ENCODE peak calls at places on chromosomes 13 and 19, in eight cellular contexts. S, F, D, O, X, C, J and U are unnamed samples.

GRCh38 chr19:49210108-49210900 is 52.7 kb downstream of the TRPM4 start:
- DNase-seq in S (no peak), C (no peak), J (no peak), D (peak), F (peak), O (no peak), X (peak), U (no peak)

GRCh38 chr13:110605132-110605531 is 10.2 kb upstream of the NAXD start:
- DNase-seq in O (no peak), S (no peak), J (no peak), X (no peak), F (no peak), C (no peak), D (no peak), U (no peak)

GRCh38 chr13:61728468-61728867 is 312.8 kb upstream of the PCDH20 start:
- DNase-seq in O (no peak), D (no peak), X (no peak), F (peak), J (no peak), S (no peak), C (no peak), U (peak)

GRCh38 chr13:52455677-52456041 is 381 bp downstream of the CKAP2 start:
- DNase-seq in O (peak), C (peak), F (peak), D (peak), J (no peak), X (peak), S (peak), U (peak)

GRCh38 chr13:47241446-47241845 is 344.6 kb upstream of the HTR2A start:
- DNase-seq in O (no peak), F (no peak), X (no peak), J (no peak), C (no peak), D (no peak), S (no peak), U (no peak)

GRCh38 chr19:3785938-3786824 is at the start of gene MATK:
- DNase-seq in D (peak), F (no peak), J (no peak), S (no peak), C (no peak), O (no peak), X (no peak), U (no peak)

GRCh38 chr19:47186337-47187022 is 44.5 kb downstream of the BBC3 start:
- DNase-seq in D (peak), O (no peak), F (no peak), X (no peak), S (no peak), J (no peak), C (no peak), U (no peak)

GRCh38 chr19:46728693-46729339 is 11.9 kb upstream of the PRKD2 start:
- DNase-seq in D (peak), X (peak), S (peak), F (peak), J (no peak), O (peak), C (peak), U (no peak)

GRCh38 chr13:37306778-37307544 is 201.5 kb upstream of the CSNK1A1L start:
- DNase-seq in X (no peak), S (no peak), F (peak), O (no peak), J (peak), C (no peak), D (no peak), U (peak)

GRCh38 chr13:99140831-99141230 is 59.8 kb upstream of the UBAC2 start:
- DNase-seq in S (no peak), X (no peak), D (no peak), C (no peak), F (no peak), O (no peak), J (no peak), U (no peak)

GRCh38 chr13:20303636-20304035 is 71.5 kb upstream of the GJB6 start:
- DNase-seq in S (no peak), O (no peak), D (no peak), X (no peak), F (no peak), J (peak), C (no peak), U (peak)

GRCh38 chr19:10193666-10194499 is 870 bp downstream of the DNMT1 start:
- DNase-seq in C (no peak), X (peak), D (no peak), J (no peak), S (peak), F (peak), O (no peak), U (no peak)

GRCh38 chr13:73133536-73133935 is 74.7 kb downstream of the KLF5 start:
- DNase-seq in O (no peak), D (no peak), F (peak), S (no peak), X (no peak), J (no peak), C (no peak), U (no peak)

GRCh38 chr13:65605386-65605785 is 1624.8 kb downstream of the PCDH9 start:
- DNase-seq in J (no peak), S (no peak), D (no peak), X (no peak), F (peak), O (no peak), C (no peak), U (no peak)

GRCh38 chr13:53060840-53061485 is 32.4 kb downstream of the OLFM4 start:
- DNase-seq in J (no peak), D (no peak), X (no peak), C (no peak), O (no peak), F (no peak), S (no peak), U (no peak)

GRCh38 chr19:4327252-4327876 is 11.3 kb downstream of the STAP2 start:
- DNase-seq in S (peak), C (peak), X (peak), D (peak), O (peak), J (no peak), F (peak), U (no peak)

GRCh38 chr19:53365134-53365898 is at the start of gene ZNF525:
- DNase-seq in J (no peak), F (peak), S (peak), C (peak), X (peak), D (peak), O (peak), U (peak)

GRCh38 chr13:31815361-31816144 is 76.2 kb downstream of the RXFP2 start:
- DNase-seq in S (no peak), D (no peak), O (no peak), C (no peak), J (no peak), X (no peak), F (no peak), U (no peak)

GRCh38 chr19:33366917-33367316 is 6.6 kb upstream of the CEBPG start:
- DNase-seq in C (no peak), J (no peak), X (no peak), S (no peak), F (no peak), D (no peak), O (no peak), U (no peak)

GRCh38 chr13:60583911-60584753 is 187.1 kb downstream of the TDRD3 start:
- DNase-seq in C (no peak), D (no peak), O (no peak), F (peak), J (peak), S (peak), X (no peak), U (peak)

GRCh38 chr13:31225998-31226675 is 26.4 kb downstream of the B3GLCT start:
- DNase-seq in S (no peak), D (no peak), C (no peak), O (no peak), X (no peak), J (no peak), F (no peak), U (no peak)

GRCh38 chr13:93758575-93758974 is 532.0 kb downstream of the GPC6 start:
- DNase-seq in O (no peak), J (no peak), D (no peak), F (peak), X (no peak), C (no peak), S (no peak), U (no peak)

GRCh38 chr19:46717034-46717715 is at the start of gene PRKD2:
- DNase-seq in F (peak), S (peak), D (peak), J (no peak), X (peak), C (peak), O (peak), U (peak)

DNA sequence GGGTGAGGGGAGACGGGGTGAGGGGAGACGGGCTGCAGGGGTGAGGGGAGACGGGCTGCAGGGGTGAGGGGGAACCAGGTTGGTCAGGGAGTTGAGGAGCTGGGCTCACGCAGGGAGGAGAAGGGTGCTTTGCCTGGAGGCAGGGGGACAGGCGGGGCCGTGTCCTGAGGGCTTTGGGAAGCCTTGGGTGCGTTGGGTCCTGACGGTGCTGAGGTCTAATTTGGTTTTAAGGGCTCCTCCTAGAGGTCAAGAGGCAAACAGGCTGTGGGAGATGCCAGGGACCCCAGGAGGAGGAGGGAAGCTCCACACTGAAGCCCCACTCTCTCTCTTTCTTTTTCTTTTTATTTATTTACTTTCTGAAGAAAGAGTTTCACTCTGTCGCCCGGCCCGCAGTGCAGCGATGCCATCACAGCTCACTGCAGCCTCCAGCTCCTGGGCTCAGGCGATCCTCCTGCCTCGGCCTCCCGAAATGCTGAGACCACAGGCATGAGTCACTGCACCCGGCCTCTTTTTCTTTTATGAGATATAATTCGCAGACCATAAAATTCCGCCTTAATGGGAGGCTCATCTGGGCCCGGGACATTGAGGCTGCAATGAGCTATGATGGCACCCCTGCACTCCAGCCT is 9.3 kb upstream of the MISP start:
- DNase-seq in C (no peak), F (no peak), D (no peak), O (no peak), J (no peak), X (no peak), S (no peak), U (no peak)
- TF ChIP-seq CTCF in C (no peak), F (no peak), D (no peak), O (no peak), J (no peak), X (no peak), S (no peak), U (peak)

DNA sequence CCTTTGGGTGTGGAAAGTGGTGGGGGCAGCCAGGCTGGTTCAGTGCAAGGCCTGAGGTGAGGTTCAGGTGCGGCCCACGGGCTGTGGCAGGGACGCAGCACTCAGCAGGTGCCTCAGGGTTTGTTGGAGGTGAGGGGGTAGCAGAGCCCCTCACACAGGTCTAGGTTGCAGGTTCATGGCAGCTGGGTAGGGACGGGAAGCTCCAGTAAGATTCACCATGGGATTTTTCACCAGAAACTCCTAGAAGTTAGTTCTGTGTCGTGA is 14.0 kb downstream of the MCF2L start:
- DNase-seq in X (no peak), S (no peak), J (no peak), F (no peak), O (no peak), D (no peak), C (no peak), U (no peak)
- H3K4me3 ChIP-seq in X (no peak), S (no peak), J (no peak), F (no peak), O (no peak), D (no peak), C (peak), U (no peak)

GRCh38 chr19:40601061-40601973 is at the start of gene LTBP4:
- DNase-seq in C (peak), X (peak), F (no peak), S (peak), O (peak), D (no peak), J (no peak), U (no peak)

GRCh38 chr19:40604647-40605200 is 3.6 kb downstream of the LTBP4 start:
- DNase-seq in C (no peak), J (no peak), D (no peak), X (peak), F (no peak), S (no peak), O (no peak), U (no peak)

GRCh38 chr19:40603071-40603718 is 2.0 kb downstream of the LTBP4 start:
- DNase-seq in J (no peak), F (no peak), C (no peak), X (no peak), O (no peak), S (no peak), D (no peak), U (no peak)

GRCh38 chr19:40605201-40605971 is 4.2 kb downstream of the LTBP4 start:
- DNase-seq in O (peak), D (peak), C (peak), J (no peak), S (peak), F (peak), X (peak), U (no peak)

GRCh38 chr19:40603719-40604646 is 2.8 kb downstream of the LTBP4 start:
- DNase-seq in F (peak), O (peak), C (peak), D (peak), J (no peak), X (peak), S (peak), U (peak)
- TF ChIP-seq CTCF in F (no peak), O (no peak), C (no peak), D (no peak), J (no peak), X (no peak), S (no peak), U (no peak)

DNA sequence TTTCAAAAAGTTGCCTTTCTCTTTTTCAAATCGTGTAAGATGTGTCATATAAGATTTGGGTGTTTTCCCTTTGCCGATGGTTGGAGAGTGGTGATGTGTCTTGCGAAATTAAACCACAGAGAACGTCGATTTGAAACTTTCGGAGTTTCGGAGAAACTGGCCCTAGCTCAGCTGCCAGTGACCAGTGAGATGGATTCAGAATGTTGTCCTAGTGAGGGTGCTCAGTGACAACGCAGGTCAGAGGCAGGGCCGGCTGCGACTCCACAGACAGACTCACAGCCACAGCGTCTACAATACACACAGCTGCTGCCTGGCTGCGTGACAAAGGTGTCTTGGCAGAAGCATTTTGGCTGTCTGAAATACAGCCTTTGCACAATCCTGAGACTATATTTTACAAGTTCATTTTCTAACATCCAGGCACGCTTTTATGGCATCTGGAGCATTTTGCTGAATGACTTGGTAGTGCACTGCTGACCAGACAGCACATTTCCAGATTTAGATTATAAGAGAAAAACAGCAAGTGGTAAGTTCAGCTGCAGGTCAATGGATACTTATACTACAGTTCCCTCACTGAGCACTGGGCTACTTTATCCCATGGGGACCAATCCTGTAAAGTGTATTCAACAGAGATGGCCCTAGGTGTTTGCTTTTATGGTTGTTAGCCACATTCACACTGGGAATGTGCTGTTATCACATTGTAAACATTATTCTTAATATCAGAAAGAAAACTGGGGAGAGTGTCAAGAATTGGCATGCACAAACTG is 207.5 kb downstream of the KCNRG start:
- DNase-seq in O (peak), J (no peak), S (peak), X (peak), C (peak), D (no peak), F (peak), U (peak)
- H3K4me3 ChIP-seq in O (no peak), J (no peak), S (peak), X (no peak), C (peak), D (no peak), F (peak), U (peak)

GRCh38 chr19:34559045-34559444 is 77.5 kb downstream of the WTIP start:
- DNase-seq in J (no peak), S (no peak), O (no peak), C (no peak), F (no peak), D (no peak), X (no peak), U (no peak)

GRCh38 chr19:34549833-34550232 is 68.3 kb downstream of the WTIP start:
- DNase-seq in F (no peak), D (no peak), C (no peak), S (no peak), O (no peak), X (no peak), J (no peak), U (no peak)

GRCh38 chr19:34560229-34560628 is 78.7 kb downstream of the WTIP start:
- DNase-seq in C (no peak), S (no peak), F (no peak), O (no peak), J (no peak), X (no peak), D (no peak), U (no peak)

GRCh38 chr19:34556500-34556899 is 74.9 kb downstream of the WTIP start:
- DNase-seq in S (no peak), O (no peak), C (no peak), J (no peak), F (peak), D (no peak), X (peak), U (no peak)

DNA sequence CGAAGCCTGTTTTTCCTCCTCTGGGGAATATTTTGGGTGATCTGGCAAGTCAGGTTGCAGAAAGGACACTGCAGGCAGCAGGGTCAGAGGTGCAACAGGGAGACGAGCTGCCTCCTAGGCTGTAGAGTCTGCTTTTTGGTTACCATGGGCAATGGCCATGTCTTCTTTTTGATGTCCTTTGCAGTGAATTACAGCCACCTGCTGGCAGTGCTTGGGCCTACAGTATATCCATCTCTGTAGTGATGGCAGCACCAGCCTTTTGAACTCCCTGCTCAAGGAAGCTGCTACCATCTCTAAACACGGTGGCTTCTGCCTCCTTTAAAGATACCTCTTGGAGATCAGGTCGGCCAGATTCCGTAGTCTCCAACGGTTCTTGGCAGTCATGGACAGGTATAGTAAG is 73.9 kb downstream of the WTIP start:
- DNase-seq in F (peak), J (no peak), D (no peak), X (no peak), C (no peak), S (no peak), O (no peak), U (no peak)
- TF ChIP-seq CTCF in F (no peak), J (no peak), D (no peak), X (no peak), C (peak), S (no peak), O (no peak), U (peak)